ENCODE peak calls at places on chromosomes 3 and 15, in seven cellular contexts. J is AG09309, A is adrenal gland, O is A549, C is tibial artery, T is dorsolateral prefrontal cortex, I is OCI-LY7. F is an unnamed sample.

GRCh38 chr3:12371525-12372140 is 82.8 kb downstream of the PPARG start:
- DNase-seq in J (no peak), A (no peak), O (no peak), C (no peak), T (no peak), I (no peak), F (no peak)

GRCh38 chr3:71461749-71462483 is 121.6 kb downstream of the FOXP1 start:
- DNase-seq in J (no peak), A (no peak), O (no peak), C (no peak), T (no peak), I (no peak), F (no peak)

GRCh38 chr3:45123841-45124269 is 22.3 kb downstream of the CDCP1 start:
- DNase-seq in J (no peak), A (no peak), O (peak; percentile 70), C (no peak), T (no peak), I (no peak), F (no peak)

GRCh38 chr15:39969871-39970270 is 36.0 kb downstream of the EIF2AK4 start:
- DNase-seq in J (peak; percentile 58), A (no peak), O (no peak), C (peak; percentile 69), T (peak; percentile 68), I (no peak), F (no peak)

GRCh38 chr3:152051501-152052404 is 178.3 kb downstream of the SUCNR1 start:
- DNase-seq in J (peak; percentile 60), A (no peak), O (peak; percentile 12), C (no peak), T (no peak), I (no peak), F (peak; percentile 36)

GRCh38 chr3:58088501-58088900 is 80.3 kb downstream of the FLNB start:
- DNase-seq in J (no peak), A (no peak), O (no peak), C (no peak), T (no peak), I (no peak), F (no peak)

GRCh38 chr15:70032509-70032908 is 65.2 kb downstream of the TLE3 start:
- DNase-seq in J (no peak), A (no peak), O (no peak), C (peak; percentile 44), T (no peak), I (no peak), F (no peak)

GRCh38 chr3:194537732-194538247 is 51.0 kb upstream of the ATP13A3 start:
- DNase-seq in J (no peak), A (peak; percentile 79), O (peak; percentile 60), C (peak; percentile 66), T (no peak), I (no peak), F (no peak)

GRCh38 chr3:161217496-161217895 is 3.6 kb upstream of the NMD3 start:
- DNase-seq in J (no peak), A (no peak), O (peak; percentile 6), C (no peak), T (no peak), I (no peak), F (no peak)

GRCh38 chr3:131125684-131126083 is 99.0 kb downstream of the NEK11 start:
- DNase-seq in J (no peak), A (no peak), O (no peak), C (no peak), T (no peak), I (no peak), F (no peak)

GRCh38 chr3:140421884-140422283 is 256.0 kb upstream of the TRIM42 start:
- DNase-seq in J (no peak), A (no peak), O (no peak), C (no peak), T (no peak), I (no peak), F (no peak)

GRCh38 chr3:44584646-44585501 is at the start of gene ZNF660:
- DNase-seq in J (peak; percentile 8), A (peak; percentile 57), O (no peak), C (peak; percentile 80), T (peak; percentile 84), I (no peak), F (peak; percentile 54)

GRCh38 chr3:148727242-148727641 is 29.5 kb downstream of the AGTR1 start:
- DNase-seq in J (no peak), A (peak; percentile 76), O (peak; percentile 62), C (no peak), T (peak; percentile 35), I (peak; percentile 21), F (peak; percentile 45)

GRCh38 chr3:157188391-157188790 is 28.4 kb upstream of the CCNL1 start:
- DNase-seq in J (no peak), A (no peak), O (no peak), C (no peak), T (no peak), I (no peak), F (no peak)

GRCh38 chr3:13067778-13068177 is 5.5 kb downstream of the IQSEC1 start:
- DNase-seq in J (no peak), A (no peak), O (no peak), C (no peak), T (no peak), I (no peak), F (no peak)

GRCh38 chr3:81485444-81485865 is 276.0 kb downstream of the GBE1 start:
- DNase-seq in J (peak; percentile 45), A (peak; percentile 32), O (no peak), C (peak; percentile 65), T (no peak), I (peak; percentile 3), F (peak; percentile 44)

GRCh38 chr3:120572027-120572426 is 24.1 kb upstream of the NDUFB4 start:
- DNase-seq in J (no peak), A (no peak), O (no peak), C (no peak), T (no peak), I (no peak), F (no peak)

GRCh38 chr3:45640724-45641361 is 46.3 kb downstream of the LIMD1 start:
- DNase-seq in J (no peak), A (no peak), O (no peak), C (no peak), T (no peak), I (no peak), F (no peak)

GRCh38 chr3:100226712-100227429 is 33.9 kb upstream of the TBC1D23 start:
- DNase-seq in J (no peak), A (no peak), O (no peak), C (no peak), T (no peak), I (no peak), F (no peak)

GRCh38 chr3:146757759-146758158 is 152.6 kb upstream of the PLSCR5 start:
- DNase-seq in J (no peak), A (no peak), O (no peak), C (no peak), T (no peak), I (no peak), F (no peak)

GRCh38 chr3:190424108-190424477 is 25.6 kb downstream of the TMEM207 start:
- DNase-seq in J (no peak), A (no peak), O (no peak), C (no peak), T (no peak), I (no peak), F (no peak)
- TF ChIP-seq CTCF in J (no peak), A (no peak), O (no peak), C (no peak), T (no peak), I (no peak), F (no peak)

DNA sequence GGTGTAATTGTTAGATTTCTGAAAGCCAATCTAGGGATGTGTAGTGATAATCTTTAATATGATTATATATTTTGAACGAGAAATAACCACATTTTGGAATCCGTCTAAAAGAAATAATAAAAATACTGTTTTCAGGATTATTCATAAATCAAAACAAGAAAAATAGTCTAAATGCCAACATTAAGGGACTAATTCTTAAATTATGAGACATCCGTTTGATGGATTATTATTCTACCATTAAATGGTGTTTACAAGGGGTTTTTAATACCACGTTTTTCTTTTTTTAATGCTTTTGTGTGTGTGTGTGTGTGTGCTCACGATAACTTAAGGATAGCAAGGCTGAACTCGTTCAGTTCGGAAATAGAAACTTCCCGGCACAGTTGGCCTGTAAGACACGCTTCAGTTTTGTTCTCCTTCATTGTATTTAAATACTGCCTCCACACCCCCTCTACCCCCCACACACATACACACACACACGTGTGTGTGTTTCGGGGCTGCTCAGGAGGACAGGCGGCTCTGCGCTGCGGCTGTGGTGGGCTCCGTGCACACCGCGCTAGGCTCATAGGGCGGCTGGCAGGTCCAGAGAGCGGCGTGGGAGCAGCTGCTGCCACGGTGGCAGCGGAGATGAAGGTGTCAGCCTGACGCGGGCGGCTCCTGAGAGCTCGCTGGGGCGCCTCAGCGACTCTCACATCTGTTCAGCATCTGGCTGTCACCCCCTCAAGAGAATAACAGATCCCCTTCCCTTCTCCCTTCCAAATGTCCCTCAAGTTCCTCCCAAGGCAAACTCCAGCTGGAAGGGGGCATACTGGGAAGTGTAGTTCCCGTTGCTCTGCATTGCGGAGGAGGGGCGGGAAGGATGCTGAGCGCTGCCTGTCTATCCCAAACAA is 23.0 kb upstream of the ANP32A start:
- DNase-seq in J (no peak), A (no peak), O (no peak), C (no peak), T (no peak), I (peak; percentile 85), F (no peak)
- H3K4me3 ChIP-seq in J (peak overlapping the region; percentile 6), A (no peak overlapping the region), O (peak overlapping the region; percentile 5), C (peak overlapping the region; percentile 22), T (peak overlapping the region; percentile 41), I (peak overlapping the region; percentile 64), F (no peak overlapping the region)

GRCh38 chr3:136858381-136858780 is 3.6 kb upstream of the NCK1 start:
- DNase-seq in J (no peak), A (no peak), O (no peak), C (no peak), T (no peak), I (no peak), F (no peak)

GRCh38 chr3:136862953-136863352 is 945 bp downstream of the NCK1 start:
- DNase-seq in J (no peak), A (no peak), O (no peak), C (no peak), T (no peak), I (no peak), F (no peak)

GRCh38 chr3:136860541-136860940 is 1.5 kb upstream of the NCK1 start:
- DNase-seq in J (no peak), A (no peak), O (no peak), C (no peak), T (no peak), I (peak; percentile 40), F (peak; percentile 5)

GRCh38 chr3:136862611-136862951 is 573 bp downstream of the NCK1 start:
- DNase-seq in J (no peak), A (peak; percentile 75), O (peak; percentile 75), C (peak; percentile 81), T (peak; percentile 35), I (peak; percentile 68), F (peak; percentile 73)

GRCh38 chr3:136861890-136862610 is at the start of gene NCK1:
- DNase-seq in J (peak; percentile 92), A (peak; percentile 99), O (peak; percentile 96), C (peak; percentile 100), T (peak; percentile 99), I (peak; percentile 98), F (peak; percentile 99)
- TF ChIP-seq CTCF in J (peak; percentile 3), A (no peak), O (no peak), C (no peak), T (peak; percentile 48), I (peak; percentile 63), F (no peak)

DNA sequence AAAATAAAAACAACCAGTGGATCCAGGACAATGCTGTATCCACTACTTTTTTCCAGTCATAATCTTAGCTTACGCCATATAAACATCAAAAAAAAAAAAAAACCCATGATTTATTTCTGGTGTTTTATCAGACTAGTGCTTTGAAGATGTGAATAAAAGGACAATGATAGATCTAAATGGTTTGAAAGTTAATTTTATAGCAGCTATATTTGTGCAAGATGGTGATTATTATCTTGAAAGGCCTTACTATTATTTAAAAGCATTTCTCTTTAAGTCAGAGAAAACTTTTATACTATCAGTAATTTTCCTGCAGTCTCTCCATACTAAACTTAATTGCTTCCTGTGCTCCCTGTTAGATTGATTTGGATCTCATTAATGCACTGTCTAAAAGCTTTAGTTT is 670.3 kb downstream of the TBL1XR1 start:
- DNase-seq in J (no peak), A (no peak), O (no peak), C (no peak), T (no peak), I (no peak), F (no peak)
- H3K4me3 ChIP-seq in J (no peak overlapping the region), A (no peak overlapping the region), O (no peak overlapping the region), C (no peak overlapping the region), T (no peak overlapping the region), I (no peak overlapping the region), F (no peak overlapping the region)

F was measured in GM12865.